ENCODE peak calls at places on chromosomes 11 and 22, in eight cellular contexts. M, E, H, Z, R, G, I and D are unnamed samples. For H3K4me1, the result is how much of the 10 kb centered on the place peaks cover.

GRCh38 chr22:36239150-36239400 is 252 bp downstream of the APOL2 start:
- DNase-seq in M (no peak), E (peak), H (no peak), Z (peak), R (no peak), G (no peak), I (no peak), D (no peak)

GRCh38 chr11:126176853-126177470 is 34.5 kb downstream of the RPUSD4 start:
- DNase-seq in M (no peak), E (no peak), H (no peak), Z (no peak), R (no peak), G (no peak), I (no peak), D (no peak)

GRCh38 chr22:46737105-46737975 is 712 bp downstream of the CERK start:
- DNase-seq in M (peak), E (peak), H (peak), Z (peak), R (peak), G (peak), I (no peak), D (peak)

GRCh38 chr11:133681901-133682300 is 149.6 kb upstream of the OPCML start:
- DNase-seq in M (no peak), E (no peak), H (no peak), Z (no peak), R (no peak), G (peak), I (no peak), D (no peak)

GRCh38 chr11:2761131-2762030 is 61.6 kb upstream of the KCNQ1OT1 start:
- DNase-seq in M (peak), E (no peak), H (peak), Z (peak), R (no peak), G (peak), I (peak), D (peak)

GRCh38 chr22:30605449-30606110 is 1.4 kb upstream of the TCN2 start:
- DNase-seq in M (no peak), E (peak), H (peak), Z (peak), R (peak), G (peak), I (peak), D (peak)

GRCh38 chr11:64750361-64751054 is 6.6 kb upstream of the RASGRP2 start:
- DNase-seq in M (no peak), E (peak), H (no peak), Z (peak), R (no peak), G (no peak), I (no peak), D (no peak)

GRCh38 chr11:109946322-109946846 is 146.8 kb upstream of the ZC3H12C start:
- DNase-seq in M (peak), E (peak), H (peak), Z (peak), R (peak), G (peak), I (peak), D (peak)

GRCh38 chr11:45411221-45411946 is 125.2 kb upstream of the SYT13 start:
- DNase-seq in M (no peak), E (no peak), H (no peak), Z (no peak), R (no peak), G (no peak), I (no peak), D (no peak)

GRCh38 chr11:119100246-119100959 is 1.2 kb downstream of the DPAGT1 start:
- DNase-seq in M (no peak), E (no peak), H (no peak), Z (peak), R (peak), G (no peak), I (no peak), D (no peak)

GRCh38 chr22:44276706-44277403 is 35.9 kb downstream of the SHISAL1 start:
- DNase-seq in M (no peak), E (no peak), H (no peak), Z (peak), R (no peak), G (no peak), I (no peak), D (no peak)

GRCh38 chr11:122025757-122026156 is 90.3 kb downstream of the BLID start:
- DNase-seq in M (no peak), E (no peak), H (no peak), Z (no peak), R (no peak), G (no peak), I (no peak), D (no peak)

DNA sequence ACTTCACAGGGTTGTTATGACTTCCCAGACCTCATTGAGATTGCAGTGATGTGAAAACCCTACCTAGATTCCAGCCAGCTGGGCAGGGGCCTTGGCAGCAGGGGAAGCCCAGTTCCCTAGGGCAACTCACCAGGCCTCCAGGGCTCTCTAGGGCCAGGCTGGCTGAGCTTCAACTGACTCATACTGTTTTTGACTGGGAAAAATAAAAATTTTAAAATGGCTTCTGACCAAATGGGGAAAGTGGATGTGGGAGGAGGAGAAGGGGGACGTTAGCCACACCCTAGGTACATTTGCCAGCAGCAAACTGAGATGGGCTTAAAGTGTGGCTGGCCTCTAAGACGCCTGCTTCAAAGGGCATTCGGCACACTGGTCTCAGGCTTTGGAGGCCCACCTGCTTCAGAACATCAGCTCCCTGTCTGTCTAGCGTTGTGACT is 39.0 kb downstream of the BMAL1 start:
- DNase-seq in M (peak), E (peak), H (no peak), Z (peak), R (no peak), G (no peak), I (peak), D (no peak)
- H3K4me1 ChIP-seq in M (under half), E (half or more), H (under half), Z (under half), R (under half), G (under half), I (under half), D (half or more)

GRCh38 chr11:59556115-59556882 is 45.0 kb downstream of the OR4D9 start:
- DNase-seq in M (peak), E (peak), H (peak), Z (peak), R (peak), G (peak), I (no peak), D (no peak)
- H3K4me1 ChIP-seq in M (under half), E (under half), H (under half), Z (under half), R (under half), G (under half), I (under half), D (under half)

DNA sequence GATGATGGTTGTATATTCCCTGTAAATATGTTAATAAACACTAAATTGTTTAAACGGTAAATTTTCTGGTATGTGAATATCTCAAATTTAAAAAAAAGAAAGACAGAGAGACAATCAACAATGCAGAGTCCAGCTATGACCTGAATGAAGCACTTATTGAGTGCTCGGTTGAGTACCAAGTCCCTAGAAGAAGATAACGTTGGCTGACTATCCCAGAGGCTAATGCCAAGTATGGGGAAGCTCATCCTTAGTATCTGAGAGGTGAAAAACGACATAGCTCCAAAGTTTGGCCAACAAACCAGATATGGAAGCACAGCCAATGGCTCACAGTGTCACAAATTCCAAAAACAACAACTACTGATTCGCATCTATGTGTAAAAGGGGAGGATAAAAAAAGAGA is 71.3 kb downstream of the RSF1 start:
- DNase-seq in M (no peak), E (no peak), H (no peak), Z (no peak), R (no peak), G (no peak), I (no peak), D (no peak)
- H3K4me1 ChIP-seq in M (under half), E (under half), H (under half), Z (under half), R (under half), G (under half), I (under half), D (under half)

GRCh38 chr22:20243176-20243544 is 25.0 kb downstream of the RTN4R start:
- DNase-seq in M (no peak), E (no peak), H (no peak), Z (no peak), R (no peak), G (no peak), I (no peak), D (no peak)

GRCh38 chr22:20244250-20244648 is 23.9 kb downstream of the RTN4R start:
- DNase-seq in M (no peak), E (no peak), H (no peak), Z (no peak), R (no peak), G (no peak), I (no peak), D (no peak)

GRCh38 chr22:20242393-20243175 is 25.5 kb downstream of the RTN4R start:
- DNase-seq in M (no peak), E (no peak), H (no peak), Z (no peak), R (no peak), G (no peak), I (no peak), D (no peak)

GRCh38 chr22:20244744-20245576 is 23.2 kb downstream of the RTN4R start:
- DNase-seq in M (no peak), E (no peak), H (no peak), Z (no peak), R (no peak), G (no peak), I (no peak), D (no peak)

GRCh38 chr22:20243545-20244249 is 24.4 kb downstream of the RTN4R start:
- DNase-seq in M (peak), E (peak), H (no peak), Z (peak), R (peak), G (no peak), I (peak), D (peak)
- H3K4me1 ChIP-seq in M (under half), E (under half), H (under half), Z (under half), R (under half), G (under half), I (under half), D (under half)